ENCODE peak calls at places on chromosomes 2 and 18, in nine cellular contexts. Q is IMR-90, J is psoas muscle, L is WTC11, I is fibroblast of lung, S is mesothelial cell of epicardium, U is heart left ventricle, R is cardiac muscle cell, W is cardiac fibroblast. M is an unnamed sample.

GRCh38 chr2:33482518-33482917 is 6.1 kb downstream of the RASGRP3 start:
- DNase-seq in Q (no peak), J (no peak), L (no peak), I (no peak), S (no peak), U (no peak), R (no peak), W (no peak), M (no peak)

GRCh38 chr2:235146206-235146605 is 194.4 kb downstream of the SH3BP4 start:
- DNase-seq in Q (no peak), J (no peak), L (no peak), I (no peak), S (no peak), U (no peak), R (no peak), W (no peak), M (no peak)

GRCh38 chr2:237291138-237291792 is 122.7 kb downstream of the COL6A3 start:
- DNase-seq in Q (peak), J (peak), L (no peak), I (peak), S (peak), U (peak), R (peak), W (peak), M (no peak)

GRCh38 chr18:51195602-51196115 is 1.8 kb downstream of the MEX3C start:
- DNase-seq in Q (peak), J (no peak), L (peak), I (peak), S (no peak), U (no peak), R (peak), W (peak), M (no peak)

GRCh38 chr2:96839288-96839874 is 4.4 kb downstream of the ANKRD23 start:
- DNase-seq in Q (no peak), J (peak), L (no peak), I (no peak), S (no peak), U (peak), R (no peak), W (no peak), M (peak)

GRCh38 chr18:35045808-35046207 is 4.6 kb downstream of the MAPRE2 start:
- DNase-seq in Q (no peak), J (no peak), L (no peak), I (no peak), S (no peak), U (no peak), R (no peak), W (no peak), M (no peak)

GRCh38 chr2:953975-954686 is 3.5 kb downstream of the SNTG2 start:
- DNase-seq in Q (peak), J (no peak), L (no peak), I (peak), S (no peak), U (no peak), R (peak), W (peak), M (no peak)

GRCh38 chr2:167294031-167294774 is 405.9 kb downstream of the XIRP2 start:
- DNase-seq in Q (peak), J (peak), L (peak), I (peak), S (no peak), U (peak), R (peak), W (peak), M (peak)

GRCh38 chr18:33584845-33585775 is 7.1 kb downstream of the ASXL3 start:
- DNase-seq in Q (no peak), J (no peak), L (no peak), I (no peak), S (no peak), U (no peak), R (no peak), W (no peak), M (no peak)

GRCh38 chr2:25293958-25294513 is 47.7 kb downstream of the DNMT3A start:
- DNase-seq in Q (no peak), J (peak), L (no peak), I (no peak), S (no peak), U (no peak), R (peak), W (no peak), M (no peak)

GRCh38 chr2:27033253-27033852 is 588 bp downstream of the TMEM214 start:
- DNase-seq in Q (no peak), J (peak), L (no peak), I (no peak), S (no peak), U (no peak), R (no peak), W (no peak), M (no peak)

GRCh38 chr18:21112543-21113105 is 1.0 kb upstream of the ROCK1 start:
- DNase-seq in Q (peak), J (no peak), L (no peak), I (peak), S (no peak), U (no peak), R (no peak), W (peak), M (no peak)

GRCh38 chr18:13809025-13809384 is 14.9 kb upstream of the MC5R start:
- DNase-seq in Q (no peak), J (no peak), L (no peak), I (no peak), S (no peak), U (no peak), R (no peak), W (no peak), M (no peak)

GRCh38 chr18:13809521-13810252 is 14.3 kb upstream of the MC5R start:
- DNase-seq in Q (no peak), J (no peak), L (no peak), I (no peak), S (no peak), U (no peak), R (no peak), W (no peak), M (no peak)

GRCh38 chr18:13810950-13811485 is 12.9 kb upstream of the MC5R start:
- DNase-seq in Q (no peak), J (no peak), L (no peak), I (no peak), S (no peak), U (no peak), R (no peak), W (no peak), M (no peak)

GRCh38 chr18:13813271-13813849 is 10.6 kb upstream of the MC5R start:
- DNase-seq in Q (peak), J (no peak), L (peak), I (peak), S (no peak), U (no peak), R (peak), W (peak), M (peak)

DNA sequence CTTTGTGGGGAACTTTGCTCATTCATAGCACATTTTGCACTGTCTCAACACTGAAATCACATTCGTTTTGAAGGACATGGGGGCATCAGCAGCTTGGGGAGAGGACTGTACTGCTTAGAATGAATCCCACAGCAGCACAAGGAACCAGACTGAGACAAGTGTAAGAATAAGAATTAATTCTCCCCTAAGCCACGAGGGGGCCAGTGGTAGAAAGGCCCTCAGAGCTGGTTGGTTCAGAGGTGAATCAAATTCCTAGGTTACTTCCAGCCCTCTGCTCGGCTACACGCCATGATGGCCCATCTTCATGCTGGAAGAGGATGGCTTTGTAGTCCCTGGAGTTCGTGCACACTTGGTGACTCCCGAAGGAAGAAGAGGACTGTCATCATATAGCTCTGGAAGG is 12.0 kb upstream of the MC5R start:
- DNase-seq in Q (no peak), J (no peak), L (no peak), I (no peak), S (no peak), U (no peak), R (no peak), W (no peak), M (no peak)
- TF ChIP-seq CTCF in Q (peak), J (no peak), L (peak), I (no peak), S (no peak), U (no peak), R (no peak), W (peak), M (no peak)

GRCh38 chr2:230160112-230160660 is 59.6 kb downstream of the SP110 start:
- DNase-seq in Q (peak), J (no peak), L (peak), I (peak), S (no peak), U (peak), R (peak), W (peak), M (peak)
- TF ChIP-seq CTCF in Q (peak), J (peak), L (peak), I (peak), S (peak), U (peak), R (peak), W (peak), M (peak)

GRCh38 chr2:71001592-71002570 is 7.2 kb upstream of the TEX261 start:
- DNase-seq in Q (no peak), J (no peak), L (peak), I (no peak), S (no peak), U (no peak), R (no peak), W (no peak), M (peak)

GRCh38 chr2:71004356-71004755 is 9.7 kb upstream of the TEX261 start:
- DNase-seq in Q (no peak), J (no peak), L (no peak), I (no peak), S (no peak), U (no peak), R (no peak), W (no peak), M (peak)

GRCh38 chr2:70999362-70999761 is 4.7 kb upstream of the TEX261 start:
- DNase-seq in Q (no peak), J (no peak), L (no peak), I (no peak), S (no peak), U (no peak), R (no peak), W (no peak), M (no peak)

GRCh38 chr2:71003396-71003795 is 8.7 kb upstream of the TEX261 start:
- DNase-seq in Q (no peak), J (no peak), L (no peak), I (no peak), S (no peak), U (no peak), R (no peak), W (no peak), M (peak)

DNA sequence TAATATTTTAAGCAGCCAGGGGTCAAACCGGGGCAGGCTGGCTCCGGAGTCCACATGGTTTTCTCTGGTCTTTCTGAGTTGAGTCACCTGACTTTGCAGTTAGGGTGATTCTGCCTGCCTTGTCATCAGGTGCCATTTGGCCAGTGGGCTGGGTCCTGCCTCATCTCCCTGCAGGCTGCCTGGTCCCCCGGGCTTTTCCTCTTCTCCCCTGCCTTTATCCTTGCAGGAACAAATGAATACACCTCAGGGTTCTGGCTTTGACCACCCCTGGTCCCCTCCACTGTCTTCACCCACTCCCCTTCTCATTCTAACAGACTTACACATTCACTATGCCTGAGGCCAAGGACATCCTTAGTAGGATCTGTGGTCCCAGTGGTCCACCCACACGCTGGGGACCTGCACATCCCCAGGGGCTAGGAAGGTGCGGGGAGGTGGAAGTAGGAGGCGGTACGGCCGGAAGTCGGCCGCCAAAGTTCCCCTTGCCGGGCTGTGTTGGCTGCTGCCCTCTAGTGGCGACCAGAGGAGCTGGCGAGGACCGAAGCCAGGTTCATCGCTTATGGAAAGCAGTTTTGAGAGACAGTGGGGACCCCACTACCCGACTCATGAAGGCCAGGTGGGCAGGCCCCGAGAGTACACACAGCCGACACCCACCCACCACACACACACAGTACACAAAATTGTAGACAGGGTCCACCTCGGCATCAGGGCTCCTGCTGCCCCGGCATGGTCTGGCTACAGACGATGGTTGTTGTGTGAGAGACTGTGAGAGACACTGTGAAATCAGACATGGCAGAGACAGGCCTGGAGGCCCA is 6.3 kb upstream of the TEX261 start:
- DNase-seq in Q (peak), J (peak), L (peak), I (peak), S (no peak), U (peak), R (peak), W (peak), M (peak)
- TF ChIP-seq CTCF in Q (peak), J (peak), L (peak), I (peak), S (peak), U (peak), R (peak), W (peak), M (peak)

DNA sequence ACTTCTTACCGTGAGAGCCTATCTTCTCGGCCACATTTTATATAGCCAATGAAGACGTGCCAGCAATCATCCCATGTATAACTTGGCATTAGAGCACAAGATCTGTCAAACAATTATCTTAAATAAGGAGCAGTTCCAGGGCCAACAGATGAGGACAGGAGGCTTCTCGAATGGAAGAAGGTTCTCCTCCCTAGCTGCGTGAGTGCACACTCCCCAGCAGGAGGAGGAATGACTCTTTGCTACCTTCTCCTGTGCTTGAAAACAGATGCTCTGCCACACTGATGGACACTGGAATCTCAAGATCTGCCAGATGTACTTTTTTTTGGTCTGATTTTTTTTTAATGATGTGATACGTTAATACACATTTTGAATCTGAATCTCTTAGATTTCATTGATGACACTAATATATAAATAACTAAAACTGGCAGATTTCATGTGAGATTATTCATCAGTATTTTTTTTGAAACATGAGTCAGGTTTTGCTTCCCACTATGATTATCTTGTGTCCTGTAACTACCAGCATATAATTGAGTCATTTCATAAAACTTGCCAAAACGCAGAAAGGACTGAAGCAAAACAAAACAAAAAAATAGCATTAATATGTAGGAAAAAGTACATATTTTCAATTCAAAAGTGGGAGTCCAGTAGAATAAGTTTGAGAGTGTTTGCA is 626 bp upstream of the VIT start:
- DNase-seq in Q (peak), J (no peak), L (no peak), I (peak), S (no peak), U (no peak), R (no peak), W (peak), M (no peak)
- TF ChIP-seq CTCF in Q (peak), J (peak), L (no peak), I (peak), S (no peak), U (no peak), R (peak), W (peak), M (no peak)

GRCh38 chr18:44744206-44745180 is 63.8 kb downstream of the SETBP1 start:
- DNase-seq in Q (no peak), J (peak), L (peak), I (no peak), S (no peak), U (peak), R (peak), W (no peak), M (no peak)
- TF ChIP-seq CTCF in Q (no peak), J (peak), L (no peak), I (no peak), S (no peak), U (peak), R (no peak), W (no peak), M (no peak)

GRCh38 chr18:12857215-12857924 is 26.7 kb downstream of the PTPN2 start:
- DNase-seq in Q (no peak), J (no peak), L (no peak), I (no peak), S (no peak), U (no peak), R (no peak), W (no peak), M (no peak)
- TF ChIP-seq CTCF in Q (no peak), J (no peak), L (no peak), I (no peak), S (no peak), U (no peak), R (no peak), W (no peak), M (no peak)

GRCh38 chr2:66014450-66014849 is 420.5 kb upstream of the MEIS1 start:
- DNase-seq in Q (no peak), J (no peak), L (no peak), I (no peak), S (no peak), U (no peak), R (no peak), W (no peak), M (no peak)

GRCh38 chr2:66017763-66018162 is 417.2 kb upstream of the MEIS1 start:
- DNase-seq in Q (no peak), J (no peak), L (no peak), I (no peak), S (no peak), U (no peak), R (no peak), W (no peak), M (no peak)

DNA sequence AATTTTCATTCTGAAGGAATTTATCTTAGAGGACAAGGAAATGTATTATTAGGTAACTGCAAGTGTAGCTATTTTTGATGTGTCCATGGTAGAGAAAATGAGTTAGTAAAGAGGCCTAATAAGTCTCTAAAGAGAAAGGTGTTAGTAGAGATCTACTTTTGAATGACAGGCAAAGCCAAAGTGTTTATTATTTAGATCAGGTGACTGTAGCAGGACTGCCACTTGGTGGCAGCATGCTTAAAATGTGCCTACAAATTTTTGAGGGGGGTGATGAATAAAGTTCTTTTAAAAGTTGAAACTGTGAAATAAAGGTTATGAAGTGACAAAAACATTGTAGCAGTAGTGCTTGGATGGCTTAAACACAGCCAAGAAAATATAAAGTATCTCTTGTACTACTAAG is 421.5 kb upstream of the MEIS1 start:
- DNase-seq in Q (no peak), J (no peak), L (no peak), I (peak), S (no peak), U (no peak), R (no peak), W (no peak), M (no peak)
- TF ChIP-seq CTCF in Q (peak), J (peak), L (no peak), I (no peak), S (no peak), U (peak), R (no peak), W (no peak), M (no peak)

DNA sequence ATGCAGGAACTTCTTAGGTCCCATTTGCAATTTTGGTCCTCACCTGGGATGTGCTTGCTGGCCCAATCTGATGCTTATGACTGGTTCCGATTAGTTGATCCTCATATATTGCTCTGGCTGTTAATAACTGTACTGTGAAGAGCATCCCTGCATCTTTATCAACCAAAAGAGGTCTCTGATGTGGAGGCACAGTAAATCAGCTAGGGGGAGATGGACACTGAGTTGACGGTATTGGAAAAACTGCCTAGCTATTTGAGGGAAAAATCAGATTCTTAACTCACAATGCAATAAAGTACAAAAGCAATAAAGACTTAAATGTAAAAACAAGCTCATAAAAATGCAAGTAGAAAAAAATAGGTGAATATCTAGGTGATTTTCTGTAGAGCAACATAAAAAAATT is 188.0 kb upstream of the TCF4 start:
- DNase-seq in Q (no peak), J (no peak), L (no peak), I (no peak), S (no peak), U (no peak), R (no peak), W (no peak), M (no peak)
- TF ChIP-seq CTCF in Q (no peak), J (no peak), L (no peak), I (no peak), S (no peak), U (no peak), R (no peak), W (no peak), M (no peak)